ENCODE peak calls at places on chromosome 2, in ten cellular contexts. J is transverse colon; T is stimulated activated CD4-positive, alpha-beta T cell treated with anti-CD3 and anti-CD28 coated beads, TNF-alpha, amount 100 ng/mL, for 1 hour; H is M059J; G is CD8-positive, alpha-beta T cell; A is KBM-7; C is kidney epithelial cell; R is endodermal cell; O is fibroblast of pulmonary artery; I is SK-MEL-5. X is an unnamed sample.

GRCh38 chr2:84474176-84474575 is 15.1 kb upstream of the SUCLG1 start:
- DNase-seq in I (no peak), R (no peak), T (no peak), H (no peak), O (no peak), J (no peak), A (no peak), C (no peak), G (no peak), X (no peak)

GRCh38 chr2:239222346-239223028 is 178.3 kb downstream of the HDAC4 start:
- DNase-seq in R (no peak), C (no peak), O (peak), A (peak), J (no peak), I (no peak), H (no peak), T (no peak), G (no peak), X (no peak)

GRCh38 chr2:24970483-24971299 is 1.1 kb downstream of the DNAJC27 start:
- DNase-seq in R (no peak), G (no peak), A (no peak), T (no peak), C (no peak), J (no peak), I (peak), O (peak), H (peak), X (no peak)

GRCh38 chr2:241271641-241272297 is 43.7 kb downstream of the HDLBP start:
- DNase-seq in I (peak), A (peak), H (peak), O (peak), T (peak), C (peak), G (peak), R (peak), J (peak), X (no peak)

GRCh38 chr2:155035246-155035645 is 336.8 kb downstream of the KCNJ3 start:
- DNase-seq in C (no peak), G (no peak), I (no peak), A (no peak), T (no peak), O (no peak), H (no peak), J (no peak), R (no peak), X (no peak)

GRCh38 chr2:182616471-182617393 is 99.3 kb upstream of the DNAJC10 start:
- DNase-seq in H (peak), C (peak), J (no peak), R (no peak), O (peak), T (no peak), I (no peak), A (no peak), G (no peak), X (no peak)

GRCh38 chr2:169824373-169825333 is at the start of gene METTL5:
- DNase-seq in H (peak), T (peak), G (peak), A (peak), C (peak), R (peak), J (peak), I (peak), O (peak), X (no peak)

GRCh38 chr2:233486778-233487552 is 79.6 kb downstream of the USP40 start:
- DNase-seq in T (no peak), C (peak), I (no peak), J (no peak), O (peak), H (peak), G (no peak), R (no peak), A (no peak), X (no peak)

GRCh38 chr2:45901468-45902081 is 250.1 kb downstream of the PRKCE start:
- DNase-seq in A (no peak), I (no peak), R (no peak), H (no peak), G (no peak), T (no peak), O (no peak), C (no peak), J (no peak), X (no peak)

GRCh38 chr2:108911401-108911800 is 77.6 kb downstream of the EDAR start:
- DNase-seq in A (no peak), H (no peak), R (no peak), J (no peak), C (no peak), G (no peak), T (no peak), I (no peak), O (no peak), X (no peak)

GRCh38 chr2:221573430-221574230 is 1.5 kb upstream of the EPHA4 start:
- DNase-seq in T (peak), A (peak), G (peak), C (no peak), R (peak), O (peak), I (peak), H (peak), J (peak), X (no peak)

GRCh38 chr2:70726186-70726585 is 41.8 kb downstream of the ADD2 start:
- DNase-seq in O (no peak), H (no peak), R (no peak), C (no peak), J (no peak), G (no peak), A (no peak), I (no peak), T (no peak), X (no peak)

GRCh38 chr2:191866195-191866594 is 19.3 kb upstream of the CAVIN2 start:
- DNase-seq in R (peak), G (no peak), C (no peak), J (no peak), A (no peak), O (no peak), H (peak), T (no peak), I (no peak), X (no peak)

GRCh38 chr2:102340778-102341177 is 14.8 kb upstream of the IL18R1 start:
- DNase-seq in C (no peak), T (no peak), H (no peak), R (no peak), A (no peak), I (no peak), O (peak), G (no peak), J (no peak), X (no peak)

GRCh38 chr2:263774-264492 is at the start of gene SH3YL1:
- DNase-seq in C (no peak), G (peak), H (no peak), R (peak), A (no peak), O (peak), T (peak), J (peak), I (no peak), X (no peak)

GRCh38 chr2:144730711-144731110 is 210.8 kb upstream of the ZEB2 start:
- DNase-seq in C (no peak), H (no peak), I (no peak), A (no peak), J (no peak), G (no peak), R (no peak), T (no peak), O (no peak), X (no peak)

GRCh38 chr2:211436182-211436581 is 879.8 kb downstream of the CPS1 start:
- DNase-seq in I (no peak), O (no peak), T (no peak), C (no peak), G (no peak), A (no peak), J (no peak), H (no peak), R (no peak), X (no peak)

GRCh38 chr2:203683932-203684556 is 22.4 kb upstream of the CD28 start:
- DNase-seq in I (peak), H (peak), J (no peak), C (peak), R (no peak), O (peak), T (no peak), A (no peak), G (no peak), X (peak)

GRCh38 chr2:9707611-9708010 is 76.8 kb upstream of the YWHAQ start:
- DNase-seq in H (no peak), A (no peak), I (no peak), J (no peak), C (no peak), R (no peak), O (no peak), T (no peak), G (no peak), X (no peak)

GRCh38 chr2:221969087-221969829 is 329.5 kb downstream of the PAX3 start:
- DNase-seq in C (no peak), T (no peak), J (no peak), O (peak), G (no peak), A (peak), H (peak), I (peak), R (no peak), X (no peak)

GRCh38 chr2:45190481-45190880 is 181.2 kb upstream of the SIX2 start:
- DNase-seq in I (no peak), J (no peak), T (no peak), H (peak), O (peak), C (no peak), A (no peak), R (peak), G (no peak), X (no peak)

GRCh38 chr2:98158305-98158704 is 71.3 kb downstream of the VWA3B start:
- DNase-seq in J (no peak), T (no peak), R (no peak), H (no peak), O (no peak), A (no peak), I (no peak), C (no peak), G (no peak), X (no peak)

GRCh38 chr2:212142616-212143015 is 396.0 kb downstream of the ERBB4 start:
- DNase-seq in T (no peak), C (no peak), J (no peak), O (no peak), H (no peak), I (no peak), G (no peak), R (no peak), A (no peak), X (no peak)

GRCh38 chr2:25056391-25056821 is 14.5 kb downstream of the EFR3B start:
- DNase-seq in I (peak), G (no peak), A (no peak), C (no peak), J (no peak), R (no peak), T (no peak), O (no peak), H (no peak), X (no peak)

GRCh38 chr2:23092831-23093230 is 292.1 kb upstream of the KLHL29 start:
- DNase-seq in C (peak), J (no peak), O (peak), G (no peak), H (peak), R (no peak), I (peak), T (no peak), A (peak), X (no peak)

GRCh38 chr2:204808494-204808893 is 263.2 kb downstream of the PARD3B start:
- DNase-seq in I (no peak), R (no peak), G (no peak), A (no peak), C (no peak), T (no peak), H (no peak), O (no peak), J (no peak), X (no peak)

GRCh38 chr2:120552800-120553471 is 182.7 kb upstream of the GLI2 start:
- DNase-seq in R (peak), T (no peak), J (peak), G (no peak), H (peak), I (peak), C (no peak), O (peak), A (peak), X (peak)

GRCh38 chr2:66495788-66496640 is 61.1 kb downstream of the MEIS1 start:
- DNase-seq in I (peak), H (peak), R (peak), T (no peak), O (peak), A (peak), J (no peak), C (peak), G (no peak), X (peak)

GRCh38 chr2:105139556-105140236 is 101.8 kb downstream of the MRPS9 start:
- DNase-seq in J (no peak), T (no peak), O (no peak), C (no peak), G (no peak), R (no peak), I (no peak), A (no peak), H (no peak), X (no peak)

GRCh38 chr2:174833737-174834136 is 69.5 kb upstream of the CHRNA1 start:
- DNase-seq in T (no peak), G (no peak), C (no peak), A (no peak), J (no peak), H (peak), O (no peak), R (no peak), I (no peak), X (no peak)

GRCh38 chr2:109397883-109398282 is 215.9 kb downstream of the SEPTIN10 start:
- DNase-seq in R (no peak), T (no peak), A (no peak), J (no peak), O (no peak), H (no peak), I (no peak), C (no peak), G (no peak), X (no peak)

GRCh38 chr2:48189552-48190228 is 283.4 kb upstream of the FBXO11 start:
- DNase-seq in C (no peak), T (no peak), J (peak), I (peak), G (no peak), R (no peak), O (no peak), A (no peak), H (no peak), X (no peak)